ENCODE peak calls at places on chromosomes 4 and X, in ten cellular contexts. T, E, P, V, D, Y, G, K, H and N are unnamed samples.

GRCh38 chr4:159382875-159383568 is 280.1 kb downstream of the RAPGEF2 start:
- DNase-seq in T (no peak), V (no peak), E (no peak), K (no peak), H (no peak), G (no peak), Y (no peak), D (no peak), P (no peak), N (no peak)

GRCh38 chrX:132818638-132819037 is 139.8 kb downstream of the HS6ST2 start:
- DNase-seq in E (no peak), Y (no peak), D (no peak), V (no peak), P (no peak), G (no peak), K (no peak), T (no peak), H (no peak), N (no peak)

GRCh38 chr4:16896871-16897270 is 1.6 kb downstream of the LDB2 start:
- DNase-seq in E (no peak), V (peak; percentile 72), T (no peak), K (no peak), G (no peak), Y (no peak), D (no peak), P (no peak), H (no peak), N (no peak)

GRCh38 chrX:120727911-120728310 is 98.1 kb upstream of the C1GALT1C1 start:
- DNase-seq in P (no peak), K (no peak), E (no peak), Y (no peak), T (no peak), V (peak; percentile 56), H (no peak), G (no peak), D (no peak), N (no peak)

GRCh38 chr4:9947168-9948062 is 73.9 kb downstream of the SLC2A9 start:
- DNase-seq in D (no peak), E (no peak), Y (no peak), P (no peak), G (no peak), K (no peak), T (no peak), V (no peak), H (no peak), N (no peak)

GRCh38 chrX:16970977-16971376 is 24.5 kb downstream of the REPS2 start:
- DNase-seq in K (no peak), P (no peak), Y (no peak), T (no peak), E (no peak), G (no peak), D (no peak), V (peak; percentile 1), H (no peak), N (peak; percentile 43)

GRCh38 chr4:8709729-8710360 is 117.3 kb downstream of the CPZ start:
- DNase-seq in V (no peak), H (no peak), T (no peak), P (no peak), G (no peak), K (peak; percentile 27), E (peak; percentile 9), D (peak; percentile 64), Y (no peak), N (no peak)

GRCh38 chrX:43949669-43950068 is 23.5 kb downstream of the NDP start:
- DNase-seq in V (no peak), H (peak; percentile 17), E (peak; percentile 61), G (peak; percentile 48), Y (peak; percentile 5), K (peak; percentile 60), P (peak; percentile 61), D (no peak), T (peak; percentile 28), N (no peak)

GRCh38 chr4:2085496-2085901 is 26.4 kb downstream of the NAT8L start:
- DNase-seq in G (no peak), D (no peak), P (peak; percentile 81), E (no peak), K (peak; percentile 32), H (no peak), Y (no peak), T (no peak), V (no peak), N (no peak)

GRCh38 chr4:137421796-137422195 is 110.5 kb downstream of the PCDH18 start:
- DNase-seq in P (no peak), K (no peak), G (no peak), Y (no peak), E (no peak), D (no peak), V (peak; percentile 42), T (no peak), H (no peak), N (no peak)

GRCh38 chrX:153968754-153969124 is 2.9 kb downstream of the HCFC1 start:
- DNase-seq in E (peak; percentile 76), Y (no peak), T (no peak), H (peak; percentile 51), G (no peak), K (no peak), D (no peak), V (no peak), P (peak; percentile 42), N (no peak)

GRCh38 chr4:17060230-17060629 is 161.8 kb upstream of the LDB2 start:
- DNase-seq in K (no peak), Y (no peak), V (no peak), E (no peak), T (no peak), H (no peak), G (no peak), D (no peak), P (no peak), N (peak; percentile 15)

GRCh38 chr4:168914095-168914494 is 96.0 kb downstream of the CBR4 start:
- DNase-seq in T (no peak), E (no peak), V (no peak), D (no peak), H (no peak), G (no peak), P (no peak), Y (no peak), K (no peak), N (no peak)

GRCh38 chr4:168919706-168920324 is 90.2 kb downstream of the CBR4 start:
- DNase-seq in G (no peak), V (no peak), Y (no peak), K (no peak), P (no peak), D (no peak), T (no peak), E (no peak), H (no peak), N (no peak)

GRCh38 chr4:168920438-168921081 is 89.5 kb downstream of the CBR4 start:
- DNase-seq in G (no peak), Y (no peak), E (no peak), V (no peak), P (no peak), K (no peak), H (no peak), D (no peak), T (no peak), N (no peak)

DNA sequence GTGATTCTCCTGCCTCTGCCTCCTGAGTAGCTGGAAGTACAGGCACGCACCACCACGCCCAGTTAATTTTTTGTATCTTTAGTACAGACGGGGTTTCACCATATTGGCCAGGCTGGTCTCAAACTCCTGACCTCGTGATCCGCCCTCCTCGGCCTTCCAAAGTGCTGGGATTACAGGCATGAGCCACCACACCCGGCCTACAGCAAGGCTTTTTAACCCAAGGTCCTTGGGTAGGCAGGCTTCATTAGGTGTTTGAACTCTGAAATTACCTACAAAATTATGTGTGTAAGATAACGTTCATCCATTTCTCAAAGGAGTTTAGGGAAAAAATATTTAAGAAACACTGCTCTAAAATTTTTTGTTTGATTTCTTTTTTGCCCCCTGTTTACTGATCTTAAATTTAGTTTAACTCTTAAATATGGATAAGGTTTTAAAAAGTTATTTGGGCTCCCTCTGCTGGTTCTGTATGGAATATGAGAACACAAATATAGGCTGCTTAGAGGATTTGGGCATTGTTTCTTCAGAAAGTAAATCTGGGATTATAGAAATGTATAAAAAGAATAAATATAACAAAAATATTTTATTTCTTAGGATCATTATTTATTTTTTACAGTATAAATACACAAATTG is 92.8 kb downstream of the CBR4 start:
- DNase-seq in H (no peak), T (peak; percentile 22), E (no peak), V (peak; percentile 62), P (no peak), K (no peak), D (no peak), Y (peak; percentile 57), G (peak; percentile 48), N (peak; percentile 64)
- TF ChIP-seq CTCF in H (peak; percentile 25), T (peak; percentile 56), E (peak; percentile 59), V (peak; percentile 72), P (peak; percentile 57), K (peak; percentile 60), D (no peak), Y (peak; percentile 44), G (peak; percentile 57), N (peak; percentile 52)

GRCh38 chr4:189090174-189090814 is 850.4 kb upstream of the FRG1 start:
- DNase-seq in Y (no peak), K (no peak), T (peak; percentile 19), P (no peak), E (no peak), H (no peak), D (no peak), G (peak; percentile 30), V (peak; percentile 4), N (peak; percentile 50)
- TF ChIP-seq CTCF in Y (no peak), K (peak; percentile 29), T (peak; percentile 68), P (peak; percentile 19), E (no peak), H (no peak), D (no peak), G (peak; percentile 34), V (peak; percentile 58), N (peak; percentile 51)

GRCh38 chr4:99945718-99946345 is 586 bp downstream of the DNAJB14 start:
- DNase-seq in G (peak; percentile 14), V (peak; percentile 27), H (no peak), Y (no peak), E (no peak), K (no peak), D (peak; percentile 74), T (no peak), P (no peak), N (peak; percentile 36)
- TF ChIP-seq CTCF in G (no peak), V (no peak), H (no peak), Y (no peak), E (no peak), K (no peak), D (no peak), T (no peak), P (no peak), N (no peak)

GRCh38 chr4:4289930-4290850 is at the start of the genes LYAR and ZBTB49:
- DNase-seq in H (peak; percentile 98), P (peak; percentile 96), Y (peak; percentile 90), E (peak; percentile 97), G (peak; percentile 84), K (peak; percentile 97), V (peak; percentile 82), T (peak; percentile 76), D (peak; percentile 94), N (peak; percentile 92)
- TF ChIP-seq CTCF in H (no peak), P (no peak), Y (no peak), E (no peak), G (no peak), K (no peak), V (no peak), T (no peak), D (no peak), N (no peak)